ENCODE peak calls at places on chromosomes 6 and 20, in four cellular contexts. T, V, S and A are unnamed samples.

GRCh38 chr6:154921482-154921881 is 73.6 kb upstream of the TIAM2 start:
- DNase-seq in T (peak; percentile 23), S (no peak), V (no peak), A (no peak)

GRCh38 chr6:21023210-21023609 is 489.0 kb downstream of the CDKAL1 start:
- DNase-seq in V (no peak), T (no peak), S (no peak), A (no peak)

GRCh38 chr6:16635810-16636602 is 125.3 kb downstream of the ATXN1 start:
- DNase-seq in T (no peak), V (no peak), S (peak; percentile 61), A (peak; percentile 53)

GRCh38 chr6:160227769-160228161 is 30.9 kb downstream of the SLC22A2 start:
- DNase-seq in S (no peak), T (no peak), V (no peak), A (no peak)

GRCh38 chr6:27836783-27837635 is 75.2 kb downstream of the OR2B2 start:
- DNase-seq in T (peak; percentile 90), S (peak; percentile 83), V (no peak), A (peak; percentile 60)

GRCh38 chr20:23358923-23359572 is 2.9 kb upstream of the GZF1 start:
- DNase-seq in S (peak; percentile 88), V (no peak), T (no peak), A (no peak)

GRCh38 chr6:31304683-31305082 is 32.8 kb upstream of the HLA-C start:
- DNase-seq in S (no peak), T (no peak), V (no peak), A (no peak)

GRCh38 chr20:5636127-5636520 is 114.1 kb upstream of the SHLD1 start:
- DNase-seq in V (no peak), T (no peak), S (no peak), A (no peak)

GRCh38 chr20:44070139-44070900 is 116.7 kb downstream of the JPH2 start:
- DNase-seq in S (no peak), V (no peak), T (no peak), A (no peak)

GRCh38 chr6:54060286-54060685 is 51.0 kb upstream of the MLIP start:
- DNase-seq in V (no peak), S (no peak), T (peak; percentile 59), A (no peak)

GRCh38 chr6:160950507-160950906 is 41.1 kb upstream of the MAP3K4 start:
- DNase-seq in V (no peak), S (no peak), T (no peak), A (no peak)

GRCh38 chr6:111187874-111188273 is 100.6 kb downstream of the SLC16A10 start:
- DNase-seq in V (no peak), T (no peak), S (no peak), A (no peak)

GRCh38 chr20:11716239-11716944 is 201.3 kb upstream of the BTBD3 start:
- DNase-seq in S (peak; percentile 18), T (peak; percentile 36), V (no peak), A (no peak)

GRCh38 chr6:37582309-37582708 is 82.6 kb upstream of the CCDC167 start:
- DNase-seq in T (no peak), V (no peak), S (no peak), A (no peak)

GRCh38 chr6:47519279-47519678 is 41.7 kb downstream of the CD2AP start:
- DNase-seq in V (no peak), S (no peak), T (no peak), A (no peak)

GRCh38 chr6:106128981-106129761 is 43.0 kb downstream of the PRDM1 start:
- DNase-seq in S (no peak), T (no peak), V (no peak), A (no peak)

GRCh38 chr6:21201673-21202430 is 391.7 kb upstream of the SOX4 start:
- DNase-seq in V (no peak), S (no peak), T (no peak), A (no peak)

GRCh38 chr20:36092424-36093024 is 62.0 kb upstream of the EPB41L1 start:
- DNase-seq in T (peak; percentile 14), S (peak; percentile 27), V (no peak), A (no peak)

GRCh38 chr6:73653571-73654424 is at the start of gene SLC17A5:
- DNase-seq in V (peak; percentile 90), S (peak; percentile 95), T (peak; percentile 95), A (peak; percentile 94)
- TF ChIP-seq POLR2A in V (peak; percentile 39), S (no peak), T (peak; percentile 90), A (no peak)

DNA sequence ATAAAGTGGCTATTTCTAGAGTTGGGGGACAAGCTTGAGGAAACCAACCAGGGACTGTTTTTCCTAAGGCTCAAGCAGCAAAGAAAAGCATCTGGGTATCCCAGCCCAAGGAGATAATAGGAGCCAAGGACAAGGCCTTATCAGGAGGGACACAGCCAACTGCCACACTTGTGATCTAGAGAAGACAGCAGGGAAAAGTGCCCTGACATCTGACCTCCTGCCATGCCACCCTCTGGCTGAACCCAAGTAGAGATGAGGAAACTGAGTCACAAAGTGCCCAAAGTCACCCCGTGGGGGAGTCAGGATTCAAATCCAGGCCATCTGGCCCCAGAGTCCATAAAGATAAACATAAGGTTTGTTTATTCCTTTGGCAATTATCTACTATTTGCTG is 3.6 kb upstream of the LBP start:
- DNase-seq in T (no peak), S (no peak), V (no peak), A (no peak)
- H3K4me3 ChIP-seq in T (no peak overlapping the region), S (peak overlapping the region; percentile 32), V (no peak overlapping the region), A (no peak overlapping the region)

DNA sequence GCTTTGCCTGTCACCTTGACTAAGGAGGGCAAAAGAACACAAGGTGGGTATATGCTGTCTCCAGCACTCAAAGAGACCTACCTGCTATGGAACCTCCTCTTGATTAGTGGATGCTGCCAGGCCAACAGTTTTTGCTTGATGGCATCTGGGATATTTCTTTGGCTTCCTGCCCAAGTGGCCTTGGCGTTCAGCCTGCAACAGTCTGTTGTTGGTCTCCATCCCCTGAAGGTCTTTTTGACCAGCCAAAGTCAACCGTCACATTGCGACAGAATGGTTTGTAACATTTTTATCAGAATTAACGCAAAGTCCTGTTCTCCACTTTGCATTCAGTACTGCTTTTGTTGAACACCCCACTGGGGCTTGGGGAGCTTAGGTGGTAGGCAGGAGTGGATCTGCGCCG is 37.1 kb downstream of the SERPINB1 start:
- DNase-seq in S (peak; percentile 54), T (peak; percentile 37), V (no peak), A (no peak)
- H3K4me1 ChIP-seq in S (no peaks in the 10 kb centered on the region), T (peaks cover 43% of the 10 kb centered on the region), V (no peaks in the 10 kb centered on the region), A (no peaks in the 10 kb centered on the region)

DNA sequence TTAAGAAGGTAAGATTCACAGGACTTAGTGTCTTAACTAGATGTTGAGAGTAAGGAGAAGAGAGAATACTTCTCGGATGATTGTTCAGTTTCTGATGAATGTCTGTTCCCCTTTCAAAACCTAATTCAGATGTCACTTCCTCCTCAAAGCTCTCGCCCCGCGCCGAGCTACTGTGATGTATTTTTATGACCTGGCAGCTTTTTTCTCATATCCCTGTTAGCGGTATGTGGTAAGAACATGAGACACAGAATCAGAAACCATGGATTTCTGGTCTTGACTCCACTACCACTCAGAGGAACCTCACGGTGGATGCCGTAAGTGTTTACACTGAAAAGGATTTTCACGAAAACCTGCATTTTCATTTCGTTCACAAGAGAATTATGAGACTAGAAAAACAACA is 48.4 kb downstream of the CEP43 start:
- DNase-seq in T (no peak), S (no peak), V (no peak), A (no peak)
- TF ChIP-seq POLR2A in T (no peak), S (no peak), V (no peak), A (no peak)